ENCODE peak calls at places on chromosomes 2 and 18, in five cellular contexts. B, A, W, U and S are unnamed samples.

GRCh38 chr18:74023220-74023619 is 124.4 kb downstream of the FBXO15 start:
- DNase-seq in B (no peak), A (no peak), W (no peak), U (no peak), S (no peak)

GRCh38 chr2:59249441-59250330 is 1008.6 kb upstream of the FANCL start:
- DNase-seq in B (no peak), A (no peak), W (no peak), U (no peak), S (peak; percentile 56)

GRCh38 chr2:68163641-68164040 is 6.0 kb downstream of the PNO1 start:
- DNase-seq in B (no peak), A (no peak), W (no peak), U (no peak), S (no peak)

GRCh38 chr2:9179572-9180201 is 26.9 kb upstream of the ASAP2 start:
- DNase-seq in B (no peak), A (peak; percentile 70), W (no peak), U (peak; percentile 31), S (no peak)

GRCh38 chr2:47569658-47570398 is 166.9 kb downstream of the MSH2 start:
- DNase-seq in B (no peak), A (no peak), W (no peak), U (no peak), S (no peak)

GRCh38 chr2:186919272-186919671 is 70.3 kb upstream of the ZSWIM2 start:
- DNase-seq in B (no peak), A (no peak), W (no peak), U (no peak), S (no peak)

GRCh38 chr18:58263055-58263732 is 219.2 kb downstream of the NEDD4L start:
- DNase-seq in B (no peak), A (no peak), W (no peak), U (peak; percentile 49), S (no peak)

GRCh38 chr2:19051238-19051831 is 307.1 kb downstream of the OSR1 start:
- DNase-seq in B (no peak), A (no peak), W (no peak), U (no peak), S (no peak)

GRCh38 chr2:220162320-220162719 is 534.9 kb downstream of the SLC4A3 start:
- DNase-seq in B (no peak), A (no peak), W (no peak), U (no peak), S (no peak)

GRCh38 chr2:141187063-141187429 is 943.8 kb downstream of the LRP1B start:
- DNase-seq in B (no peak), A (no peak), W (no peak), U (no peak), S (no peak)

GRCh38 chr18:29383311-29384273 is 1206.7 kb upstream of the CDH2 start:
- DNase-seq in B (no peak), A (no peak), W (no peak), U (no peak), S (no peak)

GRCh38 chr2:131673400-131674173 is 145.9 kb downstream of the CCDC74A start:
- DNase-seq in B (peak; percentile 44), A (peak; percentile 84), W (peak; percentile 82), U (peak; percentile 82), S (peak; percentile 59)

GRCh38 chr2:197205590-197206215 is 104.9 kb downstream of the ANKRD44 start:
- DNase-seq in B (peak; percentile 49), A (peak; percentile 30), W (no peak), U (no peak), S (no peak)

GRCh38 chr2:212337036-212337435 is 201.6 kb downstream of the ERBB4 start:
- DNase-seq in B (no peak), A (no peak), W (no peak), U (no peak), S (no peak)

GRCh38 chr18:47420130-47420529 is 168.7 kb upstream of the SKOR2 start:
- DNase-seq in B (no peak), A (no peak), W (no peak), U (no peak), S (no peak)

GRCh38 chr2:113117594-113118262 is 9.7 kb upstream of the IL1RN start:
- DNase-seq in B (no peak), A (peak; percentile 46), W (no peak), U (peak; percentile 46), S (no peak)

GRCh38 chr2:173441222-173441621 is 86.5 kb downstream of the CDCA7 start:
- DNase-seq in B (no peak), A (no peak), W (no peak), U (no peak), S (no peak)

GRCh38 chr2:96530144-96530430 is 6.5 kb upstream of the ARID5A start:
- DNase-seq in B (no peak), A (no peak), W (no peak), U (no peak), S (no peak)

GRCh38 chr2:105888625-105889024 is 143.9 kb downstream of the NCK2 start:
- DNase-seq in B (no peak), A (no peak), W (no peak), U (no peak), S (no peak)

GRCh38 chr18:28382215-28382879 is 205.4 kb upstream of the CDH2 start:
- DNase-seq in B (no peak), A (no peak), W (no peak), U (no peak), S (no peak)

GRCh38 chr2:220687231-220687843 is 884.8 kb downstream of the EPHA4 start:
- DNase-seq in B (peak; percentile 42), A (peak; percentile 75), W (peak; percentile 58), U (peak; percentile 44), S (peak; percentile 40)

GRCh38 chr2:77443076-77443475 is 79.1 kb downstream of the LRRTM4 start:
- DNase-seq in B (no peak), A (no peak), W (no peak), U (no peak), S (no peak)

GRCh38 chr18:59904051-59904601 is 4.3 kb downstream of the PMAIP1 start:
- DNase-seq in B (no peak), A (no peak), W (no peak), U (no peak), S (no peak)

GRCh38 chr2:29323961-29324360 is 208.7 kb downstream of the CLIP4 start:
- DNase-seq in B (no peak), A (no peak), W (no peak), U (no peak), S (no peak)

GRCh38 chr2:188734688-188735087 is 239.5 kb upstream of the COL3A1 start:
- DNase-seq in B (no peak), A (no peak), W (no peak), U (no peak), S (no peak)

GRCh38 chr2:54839526-54840255 is 116.2 kb downstream of the EML6 start:
- DNase-seq in B (no peak), A (no peak), W (no peak), U (no peak), S (no peak)

GRCh38 chr2:229909090-229909489 is 12.7 kb downstream of the TRIP12 start:
- DNase-seq in B (no peak), A (no peak), W (no peak), U (no peak), S (no peak)

GRCh38 chr2:42722328-42723190 is 41.4 kb downstream of the OXER1 start:
- DNase-seq in B (no peak), A (peak; percentile 13), W (no peak), U (peak; percentile 68), S (no peak)

GRCh38 chr2:195648780-195649179 is 8.2 kb upstream of the SLC39A10 start:
- DNase-seq in B (no peak), A (no peak), W (no peak), U (no peak), S (no peak)

GRCh38 chr2:37343537-37344434 is 644 bp upstream of the QPCT start:
- DNase-seq in B (no peak), A (no peak), W (no peak), U (no peak), S (no peak)

GRCh38 chr2:237533668-237534138 is 32.7 kb upstream of the PRLH start:
- DNase-seq in B (no peak), A (no peak), W (no peak), U (no peak), S (no peak)

GRCh38 chr18:53918091-53918490 is 306.4 kb downstream of the MBD2 start:
- DNase-seq in B (no peak), A (no peak), W (no peak), U (no peak), S (no peak)

GRCh38 chr2:676647-677055 is 555 bp downstream of the TMEM18 start:
- DNase-seq in B (no peak), A (peak; percentile 99), W (peak; percentile 100), U (peak; percentile 99), S (peak; percentile 99)

GRCh38 chr2:108407864-108408729 is 30.3 kb downstream of the SULT1C4 start:
- DNase-seq in B (no peak), A (no peak), W (no peak), U (no peak), S (no peak)
- H3K27ac ChIP-seq in B (no peak overlapping the region), A (no peak overlapping the region), W (no peak overlapping the region), U (no peak overlapping the region), S (no peak overlapping the region)

GRCh38 chr2:121359937-121360565 is 75.0 kb upstream of the TFCP2L1 start:
- DNase-seq in B (no peak), A (no peak), W (no peak), U (no peak), S (no peak)
- H3K4me3 ChIP-seq in B (no peak overlapping the region), A (no peak overlapping the region), W (no peak overlapping the region), U (no peak overlapping the region), S (no peak overlapping the region)

GRCh38 chr2:159123786-159124185 is 155.3 kb downstream of the TANC1 start:
- DNase-seq in B (no peak), A (no peak), W (no peak), U (no peak), S (no peak)

GRCh38 chr2:159124931-159125467 is 156.6 kb downstream of the TANC1 start:
- DNase-seq in B (no peak), A (peak; percentile 36), W (no peak), U (no peak), S (no peak)

GRCh38 chr2:159126653-159127052 is 158.2 kb downstream of the TANC1 start:
- DNase-seq in B (no peak), A (no peak), W (no peak), U (no peak), S (no peak)

GRCh38 chr2:159125858-159126257 is 157.4 kb downstream of the TANC1 start:
- DNase-seq in B (no peak), A (no peak), W (no peak), U (no peak), S (no peak)

DNA sequence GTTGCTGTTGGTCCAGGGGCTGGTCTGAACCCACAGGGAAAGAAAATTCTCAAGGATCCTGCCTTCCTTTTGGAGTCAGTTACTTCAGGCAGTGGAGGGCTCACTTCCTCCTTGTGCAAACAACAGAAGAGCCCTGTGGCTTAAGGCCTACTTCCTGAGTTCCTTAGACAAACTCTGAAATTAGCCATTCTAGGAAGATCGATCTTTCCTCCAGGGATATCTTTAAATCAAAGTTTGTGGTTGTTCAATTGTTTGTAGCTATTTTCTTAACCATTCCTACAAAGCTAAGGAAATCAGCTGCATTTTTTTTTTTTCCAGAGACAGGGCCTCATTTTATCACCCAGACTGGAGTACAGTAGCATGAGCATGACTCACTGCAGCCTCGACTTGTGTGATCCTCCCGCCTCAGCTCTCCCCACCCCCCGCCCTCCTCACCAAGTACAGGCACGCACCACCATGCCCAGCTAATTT is 156.0 kb downstream of the TANC1 start:
- DNase-seq in B (no peak), A (peak; percentile 63), W (no peak), U (no peak), S (no peak)
- H3K27ac ChIP-seq in B (no peak overlapping the region), A (peak overlapping the region; percentile 78), W (no peak overlapping the region), U (peak overlapping the region; percentile 8), S (no peak overlapping the region)

GRCh38 chr2:70094978-70095832 is 7.9 kb downstream of the PCBP1 start:
- DNase-seq in B (peak; percentile 40), A (peak; percentile 58), W (peak; percentile 65), U (peak; percentile 77), S (no peak)
- H3K4me3 ChIP-seq in B (peak overlapping the region; percentile 56), A (no peak overlapping the region), W (no peak overlapping the region), U (no peak overlapping the region), S (peak overlapping the region; percentile 16)